ENCODE peak calls at places on chromosomes 1 and 21, in four cellular contexts. V, U, T and Q are unnamed samples.

GRCh38 chr1:204418174-204419063 is 6.8 kb upstream of the PPP1R15B start:
- DNase-seq in V (no peak), U (no peak), T (no peak), Q (no peak)

GRCh38 chr21:42515708-42516502 is 2.3 kb downstream of the SLC37A1 start:
- DNase-seq in V (no peak), U (no peak), T (no peak), Q (peak)

GRCh38 chr1:231594749-231595148 is 31.8 kb upstream of the DISC1 start:
- DNase-seq in V (no peak), U (no peak), T (no peak), Q (no peak)

GRCh38 chr21:43599728-43600127 is 59.6 kb downstream of the HSF2BP start:
- DNase-seq in V (no peak), U (no peak), T (no peak), Q (no peak)

GRCh38 chr21:40204956-40205355 is 337.7 kb downstream of the PCP4 start:
- DNase-seq in V (no peak), U (no peak), T (no peak), Q (no peak)

GRCh38 chr1:172277989-172278388 is 142.5 kb upstream of the C1orf105 start:
- DNase-seq in V (no peak), U (no peak), T (no peak), Q (no peak)

GRCh38 chr1:24867064-24867870 is 62.8 kb downstream of the RUNX3 start:
- DNase-seq in V (no peak), U (no peak), T (no peak), Q (no peak)

GRCh38 chr1:26877326-26877725 is 12.8 kb downstream of the GPN2 start:
- DNase-seq in V (no peak), U (no peak), T (no peak), Q (no peak)

GRCh38 chr1:198763298-198763714 is 124.5 kb downstream of the PTPRC start:
- DNase-seq in V (no peak), U (no peak), T (no peak), Q (no peak)

GRCh38 chr1:153678519-153679336 is at the start of gene NPR1:
- DNase-seq in V (no peak), U (peak), T (no peak), Q (peak)

GRCh38 chr1:57254006-57254405 is 169.9 kb downstream of the DAB1 start:
- DNase-seq in V (no peak), U (no peak), T (no peak), Q (no peak)

DNA sequence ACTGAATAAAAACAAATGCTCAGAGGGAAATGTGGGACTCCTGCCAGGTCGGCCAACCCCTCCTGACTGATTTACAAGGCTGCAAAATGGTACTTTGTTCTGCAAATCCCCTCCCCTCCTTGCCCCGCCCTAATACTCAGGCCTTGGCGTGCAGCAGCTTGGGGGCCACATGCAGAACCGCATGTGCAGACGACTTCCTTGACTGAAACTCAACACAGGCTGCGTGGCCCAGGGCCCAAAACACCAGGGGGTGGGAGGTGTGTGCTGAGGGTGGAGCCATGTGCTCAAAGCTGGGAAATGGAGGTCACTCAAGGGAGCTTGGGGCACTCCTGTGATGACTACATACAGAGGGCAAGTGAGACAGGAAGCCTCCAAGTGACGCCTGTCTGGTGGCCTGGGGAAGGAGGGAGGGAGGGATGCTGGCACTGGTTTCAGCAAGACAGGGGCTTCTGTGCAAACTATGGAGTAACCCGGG is 87.2 kb downstream of the MRPL37 start:
- DNase-seq in V (peak), U (peak), T (no peak), Q (no peak)
- TF ChIP-seq JUND in V (peak), U (no peak), T (no peak), Q (no peak)

DNA sequence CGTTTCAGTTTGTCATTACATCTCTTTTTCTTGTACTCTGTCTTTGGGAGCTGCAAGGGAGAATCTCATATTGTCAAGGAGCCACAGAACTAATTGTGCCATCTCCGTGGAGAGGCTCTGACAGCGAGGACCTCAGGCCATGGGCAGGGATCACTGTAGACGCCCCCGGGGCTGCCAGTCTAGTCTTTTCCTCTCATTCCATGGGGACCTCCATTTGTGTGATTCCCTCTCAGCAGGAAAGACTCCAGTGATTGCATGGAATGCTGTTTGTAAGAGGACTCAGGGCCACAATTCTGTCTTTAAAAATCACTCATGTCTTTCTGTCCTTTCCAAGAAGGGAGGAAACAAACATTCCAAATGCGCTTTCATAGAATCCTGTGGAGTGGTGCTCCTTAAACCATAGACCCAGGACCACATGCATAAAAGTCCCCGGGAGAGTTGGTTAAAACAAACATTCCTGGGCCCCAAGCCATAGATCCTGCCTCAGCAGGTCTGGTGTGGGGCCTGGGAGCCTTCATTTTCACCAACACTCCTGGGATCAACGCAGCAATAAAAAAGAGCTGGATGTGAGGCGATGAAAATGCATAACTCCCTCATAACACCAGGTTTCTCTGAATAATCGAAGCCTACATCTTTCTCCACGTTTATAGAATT is 104.5 kb downstream of the ZP4 start:
- DNase-seq in V (no peak), U (no peak), T (no peak), Q (no peak)
- TF ChIP-seq JUND in V (no peak), U (no peak), T (no peak), Q (no peak)

DNA sequence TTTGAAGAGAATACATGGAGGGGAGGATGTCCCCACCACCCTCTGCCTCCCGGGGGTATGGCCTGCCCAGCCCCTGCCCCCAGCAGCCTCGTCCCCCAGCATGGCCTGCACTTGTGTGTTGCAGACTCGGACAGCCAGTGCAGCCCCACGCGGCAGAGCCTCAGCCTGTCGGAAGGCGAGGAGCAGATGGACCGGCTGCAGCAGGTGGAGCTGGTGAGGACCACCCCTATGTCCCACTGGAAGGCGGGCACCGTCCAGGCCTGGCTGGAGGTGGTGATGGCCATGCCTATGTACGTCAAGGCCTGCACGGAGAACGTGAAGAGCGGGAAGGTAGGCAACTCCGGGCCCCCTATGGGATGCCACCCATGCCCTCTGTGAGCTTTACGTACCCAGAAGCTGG is 59.5 kb upstream of the TMEM51 start:
- DNase-seq in V (no peak), U (no peak), T (no peak), Q (no peak)
- TF ChIP-seq JUND in V (no peak), U (no peak), T (no peak), Q (no peak)

DNA sequence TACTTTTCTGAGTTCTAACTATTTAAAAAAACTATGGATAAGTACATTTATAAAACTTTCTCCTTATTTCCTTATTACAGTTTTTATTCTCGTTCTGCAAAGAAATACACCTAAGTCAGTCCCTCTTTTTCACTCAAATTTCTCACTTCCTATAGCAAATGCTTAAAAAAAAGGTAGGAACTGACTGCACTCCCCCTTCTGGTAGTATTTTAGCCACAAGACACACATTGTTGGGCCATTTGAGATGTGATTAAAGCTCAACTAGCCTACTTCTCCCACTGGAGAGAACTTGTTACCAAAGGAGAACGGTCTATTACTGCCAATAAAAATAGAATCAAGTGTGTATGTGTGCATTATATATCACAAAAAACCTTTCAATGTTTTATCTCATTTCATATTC is 521.9 kb upstream of the PRMT6 start:
- DNase-seq in V (no peak), U (no peak), T (no peak), Q (peak)
- TF ChIP-seq JUND in V (no peak), U (no peak), T (no peak), Q (no peak)

DNA sequence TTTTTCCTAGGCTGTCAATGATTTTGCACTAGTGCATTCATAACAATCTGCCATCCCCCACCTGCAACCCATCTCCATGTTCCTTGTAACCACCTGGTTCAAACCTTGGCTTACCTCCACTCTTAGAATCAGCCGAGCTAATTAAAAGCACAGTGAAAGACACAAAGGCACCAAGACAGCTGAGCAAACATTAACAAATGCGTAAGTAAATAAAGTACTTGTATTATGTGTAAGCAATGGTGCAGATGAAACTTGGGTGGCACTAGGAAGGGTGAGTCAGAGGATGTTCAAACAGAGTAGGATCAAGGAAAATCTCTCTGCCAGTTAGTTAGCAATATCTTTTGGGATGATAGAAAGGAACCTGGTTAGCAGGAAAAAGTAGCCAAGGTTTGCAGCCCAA is 5.1 kb upstream of the FOXJ3 start:
- DNase-seq in V (no peak), U (no peak), T (no peak), Q (peak)
- TF ChIP-seq JUND in V (no peak), U (no peak), T (no peak), Q (peak)

GRCh38 chr1:31800677-31800967 is 15.2 kb downstream of the SPOCD1 start:
- DNase-seq in V (no peak), U (no peak), T (no peak), Q (no peak)
- TF ChIP-seq JUND in V (no peak), U (no peak), T (no peak), Q (no peak)